ENCODE peak calls at places on chromosomes 1 and 21, in four cellular contexts. Y is GM12878, W is HepG2, U is K562. L is an unnamed sample.

GRCh38 chr1:86018311-86018923 is 138.2 kb downstream of the COL24A1 start:
- DNase-seq in Y (no peak), W (peak), U (peak), L (peak)

GRCh38 chr1:208604295-208604694 is 360.1 kb upstream of the PLXNA2 start:
- DNase-seq in Y (peak), W (no peak), U (no peak), L (no peak)

GRCh38 chr1:247482747-247483146 is 24.8 kb upstream of the OR2B11 start:
- DNase-seq in Y (no peak), W (no peak), U (no peak), L (no peak)

GRCh38 chr1:209457618-209458017 is 125.9 kb upstream of the CAMK1G start:
- DNase-seq in Y (no peak), W (no peak), U (no peak), L (no peak)

GRCh38 chr1:207888647-207889046 is 22.3 kb downstream of the CD34 start:
- DNase-seq in Y (no peak), W (no peak), U (no peak), L (no peak)

GRCh38 chr1:117612517-117613248 is 6.8 kb downstream of the TENT5C start:
- DNase-seq in Y (no peak), W (no peak), U (peak), L (no peak)

GRCh38 chr1:18191037-18191867 is 83.7 kb downstream of the IGSF21 start:
- DNase-seq in Y (no peak), W (no peak), U (no peak), L (no peak)

GRCh38 chr1:25008192-25008485 is 78.1 kb upstream of the RUNX3 start:
- DNase-seq in Y (no peak), W (no peak), U (no peak), L (no peak)

GRCh38 chr1:19468397-19468956 is 16.9 kb downstream of the CAPZB start:
- DNase-seq in Y (no peak), W (peak), U (peak), L (no peak)

GRCh38 chr1:35931424-35932157 is 686 bp downstream of the AGO3 start:
- DNase-seq in Y (no peak), W (peak), U (no peak), L (no peak)

GRCh38 chr21:30257773-30258172 is 25.0 kb downstream of the KRTAP24-1 start:
- DNase-seq in Y (no peak), W (no peak), U (peak), L (peak)

GRCh38 chr1:93619507-93620168 is 62.0 kb downstream of the BCAR3 start:
- DNase-seq in Y (no peak), W (no peak), U (no peak), L (no peak)

GRCh38 chr1:36771222-36771621 is 263.1 kb downstream of the GRIK3 start:
- DNase-seq in Y (no peak), W (no peak), U (no peak), L (no peak)

GRCh38 chr1:180229483-180230415 is at the start of gene LHX4:
- DNase-seq in Y (no peak), W (no peak), U (peak), L (peak)

GRCh38 chr1:172351347-172351746 is 69.1 kb upstream of the C1orf105 start:
- DNase-seq in Y (no peak), W (no peak), U (no peak), L (no peak)

GRCh38 chr1:77421504-77422233 is 139.8 kb downstream of the AK5 start:
- DNase-seq in Y (no peak), W (no peak), U (no peak), L (no peak)

GRCh38 chr1:175129997-175130648 is 62.5 kb downstream of the KIAA0040 start:
- DNase-seq in Y (no peak), W (no peak), U (no peak), L (no peak)

GRCh38 chr1:152244576-152244975 is 20.6 kb upstream of the HRNR start:
- DNase-seq in Y (no peak), W (no peak), U (no peak), L (no peak)

GRCh38 chr1:182752077-182752826 is 37.3 kb upstream of the NPL start:
- DNase-seq in Y (no peak), W (no peak), U (no peak), L (no peak)

GRCh38 chr1:191575180-191575579 is 583.1 kb upstream of the RGS18 start:
- DNase-seq in Y (no peak), W (no peak), U (no peak), L (no peak)

GRCh38 chr1:243471754-243472725 is 216.2 kb downstream of the SDCCAG8 start:
- DNase-seq in Y (peak), W (no peak), U (no peak), L (no peak)

GRCh38 chr1:218384576-218384975 is 39.4 kb downstream of the TGFB2 start:
- DNase-seq in Y (no peak), W (no peak), U (no peak), L (no peak)

GRCh38 chr1:109248797-109249629 is at the start of gene CELSR2:
- DNase-seq in Y (no peak), W (peak), U (peak), L (peak)

GRCh38 chr1:232179896-232180760 is 449.8 kb downstream of the SIPA1L2 start:
- DNase-seq in Y (no peak), W (no peak), U (no peak), L (no peak)
- TF ChIP-seq SP1 in Y (no peak), W (no peak), U (no peak), L (no peak)

GRCh38 chr1:8203056-8203455 is 114.9 kb upstream of the SLC45A1 start:
- DNase-seq in Y (no peak), W (no peak), U (no peak), L (no peak)

GRCh38 chr1:8202182-8202905 is 115.6 kb upstream of the SLC45A1 start:
- DNase-seq in Y (no peak), W (peak), U (peak), L (no peak)

GRCh38 chr1:8201331-8201861 is 116.5 kb upstream of the SLC45A1 start:
- DNase-seq in Y (no peak), W (peak), U (no peak), L (no peak)

GRCh38 chr1:8198522-8198921 is 119.4 kb upstream of the SLC45A1 start:
- DNase-seq in Y (no peak), W (no peak), U (no peak), L (no peak)

DNA sequence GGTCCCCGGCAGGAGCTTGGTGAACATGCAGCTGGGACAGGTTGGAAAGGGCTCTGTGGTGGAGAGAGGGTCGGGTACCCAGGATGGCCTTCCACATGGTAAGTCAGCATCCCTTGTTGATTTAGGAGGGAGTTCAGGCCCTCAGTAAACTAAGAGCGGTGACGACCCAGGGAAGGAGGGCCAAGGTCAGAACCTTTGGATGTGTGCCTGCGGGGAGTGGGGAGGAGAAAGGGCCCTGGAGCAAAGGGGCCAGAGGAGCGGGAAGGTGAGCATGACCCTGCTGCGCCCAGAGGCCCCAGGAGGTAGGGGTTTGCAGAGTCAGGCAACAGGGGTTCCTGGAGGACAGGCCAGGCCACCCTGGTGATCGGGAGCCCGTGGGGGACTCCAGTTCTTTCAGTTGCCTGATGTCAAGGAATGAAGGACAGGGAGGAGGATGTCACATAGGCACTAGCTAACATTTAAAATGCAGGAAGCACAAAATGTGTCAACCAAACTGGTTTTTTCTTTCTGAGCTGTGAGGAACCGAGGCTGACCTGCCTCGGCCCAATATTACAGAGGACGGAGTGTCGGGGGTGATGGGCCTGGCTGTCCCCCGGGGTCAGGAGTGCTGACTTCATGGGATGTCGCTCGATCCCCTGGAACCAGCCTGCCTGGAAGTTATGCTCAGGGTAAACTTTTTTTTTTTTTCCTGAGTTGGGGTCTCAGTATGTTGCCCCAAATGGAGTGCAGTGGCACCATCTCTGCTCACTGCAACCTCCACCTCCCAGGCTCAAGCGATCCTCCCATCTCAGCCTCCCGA is 117.4 kb upstream of the SLC45A1 start:
- DNase-seq in Y (no peak), W (peak), U (no peak), L (no peak)
- TF ChIP-seq TARDBP in Y (no peak), W (peak), U (no peak), L (no peak)

DNA sequence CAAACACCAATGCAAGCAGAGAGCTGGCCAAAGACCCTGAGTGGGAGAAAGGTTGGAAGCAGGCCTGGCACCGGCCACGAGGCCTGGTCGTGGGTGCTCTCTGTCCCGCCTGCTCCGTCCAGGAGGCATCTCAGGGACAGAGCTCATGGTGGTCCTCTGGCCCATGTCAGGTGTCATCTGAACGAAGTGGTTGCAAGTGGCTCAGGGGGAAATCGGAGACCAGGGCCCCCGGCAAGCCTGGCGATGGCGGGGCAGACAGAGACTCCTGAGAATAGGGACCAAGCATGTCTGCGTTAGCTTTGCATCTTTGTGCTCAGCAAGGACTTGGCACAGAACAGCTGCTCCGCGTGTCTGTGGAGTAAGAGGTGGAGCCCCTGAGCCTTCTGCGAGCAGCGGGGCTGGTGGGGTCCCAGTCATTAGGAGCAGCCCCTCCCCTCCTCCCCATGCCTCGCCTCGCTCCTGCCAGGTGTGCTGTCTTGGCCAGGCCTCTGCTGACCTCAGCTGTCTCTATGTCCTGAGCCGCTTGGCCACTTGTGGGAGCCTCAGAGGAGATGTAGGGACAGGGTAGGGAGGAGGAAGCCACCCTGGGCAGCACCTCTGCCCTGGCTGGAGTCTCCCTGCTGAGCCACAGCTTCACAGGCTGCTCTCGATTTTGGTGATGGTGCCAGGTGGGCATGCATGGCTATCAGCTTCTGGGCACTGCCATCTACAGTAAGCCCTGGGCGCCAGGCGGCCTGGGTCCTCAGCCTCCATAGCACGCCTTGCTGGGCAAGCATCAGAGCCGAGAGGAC is 362.9 kb upstream of the VAMP3 start:
- DNase-seq in Y (no peak), W (no peak), U (no peak), L (no peak)
- TF ChIP-seq FOXM1 in Y (no peak), W (no peak), U (no peak), L (no peak)

GRCh38 chr1:235843458-235843857 is 23.2 kb downstream of the LYST start:
- DNase-seq in Y (no peak), W (peak), U (no peak), L (peak)
- TF ChIP-seq SP1 in Y (no peak), W (no peak), U (no peak), L (no peak)

L was measured in HEK293T.